ENCODE peak calls at places on chromosomes 13 and 19, in nine cellular contexts. D is posterior cingulate gyrus; F is amniotic epithelial cell; Y is T-cell; C is activated CD8-positive, alpha-beta memory T cell treated with anti-CD3 and anti-CD28 coated beads for 4 hours; L is activated T-helper 1 cell treated with anti-CD3 and anti-CD28 coated beads, Interleukin-12 subunit alpha, Interleukin-12 subunit beta, Interleukin-2, Interleukin-4 antibody, amounts not matched to agents 30 ng/mL and 10 ng/mL and 1 ng/mL, durations not matched to agents 14 hours and 24 hours and 36 hours; O is activated T-cell treated with anti-CD3 and anti-CD28 coated beads, Interleukin-2, amount 50 U/mL, for 72 hours; V is HCEC 1CT; S is activated naive CD8-positive, alpha-beta T cell treated with anti-CD3 and anti-CD28 coated beads, Interleukin-2, amount 10 ng/mL, durations not matched to agents 7 days and 5 days. B is an unnamed sample.

GRCh38 chr13:111966969-111967368 is 100.0 kb upstream of the SOX1 start:
- DNase-seq in O (no peak), C (no peak), F (no peak), L (no peak), S (no peak), V (no peak), Y (no peak), D (no peak), B (no peak)

GRCh38 chr13:26985285-26985878 is 186.2 kb downstream of the USP12 start:
- DNase-seq in F (peak; percentile 65), D (no peak), L (peak; percentile 61), Y (peak; percentile 71), S (no peak), O (peak; percentile 68), V (peak; percentile 64), C (peak; percentile 51), B (peak; percentile 92)

GRCh38 chr13:51148223-51148951 is 37.3 kb upstream of the C13orf42 start:
- DNase-seq in L (no peak), S (no peak), F (no peak), Y (no peak), V (no peak), D (no peak), C (no peak), O (no peak), B (no peak)

GRCh38 chr19:49954933-49955332 is 6.0 kb downstream of the SIGLEC11 start:
- DNase-seq in L (no peak), Y (no peak), V (no peak), F (peak; percentile 23), D (no peak), O (no peak), S (no peak), C (no peak), B (no peak)

GRCh38 chr13:102704238-102704750 is 9.4 kb upstream of the METTL21C start:
- DNase-seq in O (no peak), Y (no peak), C (no peak), S (no peak), V (no peak), L (no peak), F (no peak), D (no peak), B (no peak)

GRCh38 chr13:113846639-113847318 is 17.1 kb downstream of the GAS6 start:
- DNase-seq in Y (peak; percentile 27), F (no peak), O (no peak), S (peak; percentile 38), C (no peak), L (peak; percentile 9), V (no peak), D (no peak), B (peak; percentile 78)

GRCh38 chr13:31765441-31765840 is 26.1 kb downstream of the RXFP2 start:
- DNase-seq in S (no peak), D (no peak), Y (no peak), V (peak; percentile 78), F (peak; percentile 70), C (no peak), O (no peak), L (no peak), B (no peak)

GRCh38 chr13:95338905-95339304 is 37.7 kb upstream of the ABCC4 start:
- DNase-seq in D (no peak), L (no peak), F (no peak), V (no peak), Y (no peak), O (no peak), S (no peak), C (no peak), B (no peak)

GRCh38 chr13:32581177-32581786 is 5.0 kb upstream of the PDS5B start:
- DNase-seq in Y (no peak), L (no peak), D (no peak), O (no peak), V (peak; percentile 31), F (peak; percentile 43), C (no peak), S (no peak), B (no peak)

GRCh38 chr13:97259787-97260641 is 37.9 kb downstream of the MBNL2 start:
- DNase-seq in O (no peak), L (no peak), C (no peak), F (peak; percentile 87), S (no peak), Y (no peak), D (no peak), V (peak; percentile 65), B (peak; percentile 54)

GRCh38 chr19:2188708-2189385 is 25.1 kb downstream of the DOT1L start:
- DNase-seq in D (no peak), C (peak; percentile 13), V (peak; percentile 60), L (no peak), Y (no peak), F (no peak), O (no peak), S (no peak), B (no peak)

GRCh38 chr13:19791953-19792537 is 9.3 kb upstream of the PSPC1 start:
- DNase-seq in F (no peak), D (no peak), Y (no peak), L (no peak), V (no peak), C (no peak), O (no peak), S (no peak), B (no peak)

GRCh38 chr13:35566340-35566739 is 89.9 kb upstream of the MAB21L1 start:
- DNase-seq in S (no peak), O (no peak), L (no peak), C (no peak), V (no peak), D (no peak), F (peak; percentile 2), Y (no peak), B (no peak)

GRCh38 chr13:21557995-21558394 is 46.0 kb downstream of the MICU2 start:
- DNase-seq in C (no peak), F (peak; percentile 26), O (no peak), D (no peak), S (no peak), Y (no peak), V (peak; percentile 30), L (no peak), B (peak; percentile 61)

GRCh38 chr13:26881154-26881553 is 120.6 kb upstream of the GPR12 start:
- DNase-seq in F (peak; percentile 11), D (no peak), S (no peak), Y (no peak), C (no peak), O (no peak), V (no peak), L (no peak), B (no peak)

GRCh38 chr19:330503-330902 is 14.1 kb downstream of the MIER2 start:
- DNase-seq in V (no peak), Y (no peak), O (no peak), C (no peak), S (no peak), L (no peak), F (no peak), D (no peak), B (no peak)

GRCh38 chr19:46875234-46875633 is 14.4 kb downstream of the ARHGAP35 start:
- DNase-seq in C (no peak), F (no peak), O (no peak), S (no peak), D (no peak), L (no peak), V (no peak), Y (no peak), B (no peak)

GRCh38 chr13:81677857-81678256 is 1336.9 kb upstream of the SPRY2 start:
- DNase-seq in S (no peak), V (no peak), D (no peak), L (no peak), C (no peak), Y (no peak), F (no peak), O (no peak), B (no peak)

GRCh38 chr13:26713341-26713740 is 47.2 kb downstream of the GPR12 start:
- DNase-seq in Y (no peak), F (no peak), S (no peak), L (no peak), D (no peak), V (no peak), C (no peak), O (no peak), B (no peak)

GRCh38 chr13:37187110-37187509 is 81.6 kb upstream of the CSNK1A1L start:
- DNase-seq in L (no peak), Y (no peak), S (no peak), C (no peak), D (no peak), V (no peak), O (no peak), F (no peak), B (no peak)

GRCh38 chr19:49212302-49212701 is 54.7 kb downstream of the TRPM4 start:
- DNase-seq in Y (no peak), V (no peak), O (no peak), L (no peak), F (peak; percentile 54), C (no peak), D (no peak), S (no peak), B (no peak)

GRCh38 chr19:35935911-35936737 is at the start of gene LRFN3:
- DNase-seq in L (peak; percentile 60), D (peak; percentile 77), C (no peak), F (peak; percentile 66), O (peak; percentile 70), S (peak; percentile 73), V (peak; percentile 64), Y (peak; percentile 39), B (peak; percentile 91)

GRCh38 chr13:46951516-46951915 is 54.7 kb upstream of the HTR2A start:
- DNase-seq in L (no peak), V (peak; percentile 13), O (no peak), S (no peak), C (no peak), F (peak; percentile 5), D (no peak), Y (no peak), B (no peak)

GRCh38 chr19:40374084-40374483 is 15.9 kb downstream of the HIPK4 start:
- DNase-seq in Y (no peak), D (no peak), S (no peak), F (no peak), O (no peak), L (no peak), V (no peak), C (no peak), B (no peak)

GRCh38 chr13:31124225-31124624 is 37.5 kb downstream of the HSPH1 start:
- DNase-seq in F (no peak), S (no peak), L (no peak), O (no peak), Y (no peak), D (no peak), V (no peak), C (no peak), B (no peak)

GRCh38 chr19:2189880-2190279 is 26.1 kb downstream of the DOT1L start:
- DNase-seq in O (no peak), Y (no peak), C (no peak), D (no peak), V (no peak), F (no peak), L (no peak), S (no peak), B (no peak)

GRCh38 chr13:36601186-36601585 is 72.6 kb upstream of the SERTM1 start:
- DNase-seq in S (no peak), L (no peak), Y (no peak), D (no peak), C (no peak), F (peak; percentile 4), O (no peak), V (no peak), B (no peak)

GRCh38 chr13:50319603-50320296 is 304.5 kb downstream of the KCNRG start:
- DNase-seq in O (no peak), Y (no peak), D (no peak), F (peak; percentile 62), C (no peak), L (no peak), V (no peak), S (no peak), B (no peak)

GRCh38 chr13:112807653-112808376 is 118.0 kb downstream of the ATP11A start:
- DNase-seq in S (no peak), F (no peak), O (no peak), D (no peak), Y (no peak), C (no peak), V (no peak), L (no peak), B (no peak)

GRCh38 chr13:102293723-102294122 is 108.1 kb downstream of the FGF14 start:
- DNase-seq in L (no peak), V (no peak), F (no peak), D (no peak), Y (no peak), O (no peak), C (no peak), S (no peak), B (no peak)

GRCh38 chr13:59178344-59178743 is 985.4 kb downstream of the DIAPH3 start:
- DNase-seq in V (peak; percentile 14), C (no peak), Y (no peak), S (no peak), O (no peak), D (no peak), L (no peak), F (peak; percentile 25), B (no peak)

B was measured in activated CD4-positive, alpha-beta T cell treated with anti-CD3 and anti-CD28 coated beads, Interleukin-2, amount 10 ng/mL, durations not matched to agents 24 days and 14 days.